ENCODE peak calls at places on chromosomes 2 and 18, in four cellular contexts. V is non-pigmented ciliary epithelial cell, M is HT1080, L is psoas muscle. Z is an unnamed sample.
A peak's percentile ranks its signal among the peaks of the same experiment; 100 is the strongest.

GRCh38 chr2:189541591-189541990 is 39.0 kb downstream of the SLC40A1 start:
- DNase-seq in V (no peak), L (no peak), M (no peak), Z (no peak)

GRCh38 chr2:225889452-225889851 is 489.9 kb downstream of the NYAP2 start:
- DNase-seq in M (peak; percentile 85), V (peak; percentile 54), L (no peak), Z (peak; percentile 24)

GRCh38 chr2:173414823-173415322 is 60.2 kb downstream of the CDCA7 start:
- DNase-seq in L (no peak), M (peak; percentile 73), V (no peak), Z (no peak)

GRCh38 chr2:46315103-46315890 is 18.1 kb downstream of the EPAS1 start:
- DNase-seq in L (peak; percentile 91), V (peak; percentile 92), M (peak; percentile 98), Z (no peak)

GRCh38 chr18:45628979-45629958 is 14.0 kb downstream of the SLC14A2 start:
- DNase-seq in L (no peak), V (no peak), M (peak; percentile 74), Z (no peak)

GRCh38 chr2:100744589-100744988 is 75.3 kb upstream of the NPAS2 start:
- DNase-seq in V (no peak), M (peak; percentile 44), L (no peak), Z (no peak)

GRCh38 chr2:208129804-208130712 is at the start of gene CRYGC:
- DNase-seq in M (peak; percentile 57), V (no peak), L (no peak), Z (no peak)

GRCh38 chr2:65846984-65847383 is 414.6 kb upstream of the SPRED2 start:
- DNase-seq in M (no peak), V (no peak), L (peak; percentile 63), Z (no peak)

GRCh38 chr2:203819434-203820133 is 48.0 kb upstream of the CTLA4 start:
- DNase-seq in L (peak; percentile 79), M (no peak), V (no peak), Z (no peak)

GRCh38 chr18:62637807-62638687 is 77.3 kb upstream of the PHLPP1 start:
- DNase-seq in M (peak; percentile 24), V (no peak), L (no peak), Z (no peak)

GRCh38 chr18:79529296-79529695 is 133.6 kb downstream of the NFATC1 start:
- DNase-seq in L (no peak), V (no peak), M (no peak), Z (no peak)

GRCh38 chr2:25833566-25833965 is 44.7 kb downstream of the ASXL2 start:
- DNase-seq in L (no peak), M (no peak), V (no peak), Z (no peak)

GRCh38 chr2:50648031-50648430 is 383.9 kb downstream of the NRXN1 start:
- DNase-seq in L (no peak), V (no peak), M (no peak), Z (peak; percentile 58)

GRCh38 chr2:20560011-20560410 is 90.9 kb downstream of the HS1BP3 start:
- DNase-seq in L (peak; percentile 34), V (no peak), M (no peak), Z (no peak)

GRCh38 chr2:235694721-235695601 is 201.1 kb downstream of the AGAP1 start:
- DNase-seq in M (no peak), L (no peak), V (no peak), Z (no peak)

GRCh38 chr2:113886479-113887383 is 3.2 kb upstream of the ACTR3 start:
- DNase-seq in M (peak; percentile 96), L (no peak), V (peak; percentile 88), Z (no peak)